ENCODE peak calls at places on chromosomes 3 and 15, in nine cellular contexts. N is heart right ventricle; F is sciatic nerve; Z is naive B cell; Q is activated CD8-positive, alpha-beta memory T cell treated with anti-CD3 and anti-CD28 coated beads, Interleukin-2, amount 10 ng/mL, durations not matched to agents 7 days and 5 days; S is activated CD4-positive, alpha-beta T cell treated with anti-CD3 and anti-CD28 coated beads for 36 hours; E is stimulated activated naive B cell treated with anti-CD40 and anti-IgM and Interleukin-4, amounts not matched to agents 10 μg/mL and 1 μg/mL and 100 μg/mL, for 72 hours; J is upper lobe of right lung; L is T-cell. B is an unnamed sample.

GRCh38 chr3:136351351-136351750 is 101.2 kb downstream of the PCCB start:
- ATAC-seq in N (no peak), F (no peak), Z (no peak), Q (no peak), S (no peak), E (no peak), J (no peak), L (no peak), B (no peak)

GRCh38 chr3:113659121-113659531 is 37.3 kb downstream of the USF3 start:
- ATAC-seq in N (no peak), F (no peak), Z (peak), Q (no peak), S (no peak), E (peak), J (no peak), L (no peak), B (no peak)

GRCh38 chr3:121718205-121718846 is 31.2 kb downstream of the GOLGB1 start:
- ATAC-seq in N (no peak), F (no peak), Z (no peak), Q (peak), S (peak), E (no peak), J (no peak), L (peak), B (no peak)

GRCh38 chr3:187746479-187747335 is 1.4 kb upstream of the BCL6 start:
- ATAC-seq in N (no peak), F (peak), Z (no peak), Q (no peak), S (peak), E (no peak), J (no peak), L (no peak), B (no peak)

GRCh38 chr3:24522155-24522579 is 27.5 kb upstream of the THRB start:
- ATAC-seq in N (peak), F (peak), Z (no peak), Q (no peak), S (no peak), E (peak), J (peak), L (no peak), B (peak)

GRCh38 chr3:49628249-49628648 is 45.9 kb upstream of the APEH start:
- ATAC-seq in N (no peak), F (no peak), Z (no peak), Q (no peak), S (no peak), E (no peak), J (no peak), L (no peak), B (no peak)

GRCh38 chr3:113018461-113019181 is 27.8 kb downstream of the GTPBP8 start:
- ATAC-seq in N (peak), F (peak), Z (no peak), Q (no peak), S (peak), E (peak), J (no peak), L (no peak), B (peak)

GRCh38 chr3:185561374-185561943 is 9.1 kb upstream of the LIPH start:
- ATAC-seq in N (peak), F (peak), Z (no peak), Q (no peak), S (peak), E (peak), J (peak), L (no peak), B (no peak)

GRCh38 chr15:98878172-98878571 is 129.4 kb downstream of the PGPEP1L start:
- ATAC-seq in N (peak), F (no peak), Z (no peak), Q (no peak), S (no peak), E (no peak), J (no peak), L (no peak), B (no peak)

GRCh38 chr15:81897011-81897677 is 148.7 kb downstream of the MEX3B start:
- ATAC-seq in N (no peak), F (no peak), Z (no peak), Q (no peak), S (no peak), E (no peak), J (no peak), L (no peak), B (peak)

GRCh38 chr15:90674476-90674875 is 42.7 kb upstream of the BLM start:
- ATAC-seq in N (no peak), F (no peak), Z (no peak), Q (no peak), S (no peak), E (no peak), J (no peak), L (no peak), B (peak)

GRCh38 chr15:23073890-23074631 is 34.7 kb upstream of the TUBGCP5 start:
- ATAC-seq in N (no peak), F (peak), Z (peak), Q (no peak), S (peak), E (peak), J (peak), L (no peak), B (peak)